ENCODE peak calls at places on chromosomes 12 and 14, in nine cellular contexts. U, X, H, J, I, T, Y, G and Q are unnamed samples. For H3K4me1, the result is how much of the 10 kb centered on the place peaks cover.

GRCh38 chr12:120981407-120981921 is 3.1 kb downstream of the HNF1A start:
- DNase-seq in I (no peak), G (no peak), X (no peak), J (no peak), T (no peak), U (no peak), Y (no peak), H (no peak), Q (no peak)

GRCh38 chr12:81668475-81668874 is 90.7 kb downstream of the PPFIA2 start:
- DNase-seq in U (no peak), H (no peak), G (no peak), J (peak), T (no peak), Y (no peak), X (no peak), I (no peak), Q (no peak)

GRCh38 chr12:107912421-107913004 is 138.0 kb downstream of the ASCL4 start:
- DNase-seq in G (no peak), J (peak), H (peak), I (peak), T (no peak), U (peak), Y (peak), X (peak), Q (peak)

GRCh38 chr14:78074546-78074945 is 95.6 kb upstream of the NRXN3 start:
- DNase-seq in H (no peak), U (no peak), Y (no peak), X (no peak), G (no peak), I (peak), J (no peak), T (no peak), Q (no peak)

GRCh38 chr12:101781834-101782543 is 42.7 kb upstream of the SYCP3 start:
- DNase-seq in J (no peak), H (no peak), T (no peak), G (no peak), I (no peak), Y (no peak), X (no peak), U (no peak), Q (no peak)

GRCh38 chr12:119804011-119804641 is 73.0 kb downstream of the CIT start:
- DNase-seq in U (no peak), J (peak), G (no peak), H (peak), X (no peak), I (peak), T (peak), Y (no peak), Q (peak)

GRCh38 chr12:95918194-95918993 is 24.0 kb downstream of the CCDC38 start:
- DNase-seq in X (peak), I (peak), H (peak), T (peak), Y (peak), J (peak), U (peak), G (peak), Q (peak)

GRCh38 chr14:54762296-54762695 is 140.3 kb downstream of the GCH1 start:
- DNase-seq in X (no peak), H (no peak), T (no peak), I (no peak), J (no peak), Y (no peak), U (no peak), G (no peak), Q (no peak)

GRCh38 chr12:111121840-111122239 is 201.5 kb upstream of the MYL2 start:
- DNase-seq in Y (no peak), U (no peak), I (peak), G (no peak), T (peak), X (no peak), H (no peak), J (peak), Q (no peak)

GRCh38 chr12:97716356-97716755 is 253.8 kb downstream of the RMST start:
- DNase-seq in G (no peak), H (no peak), U (no peak), I (peak), J (peak), T (no peak), X (no peak), Y (no peak), Q (peak)

GRCh38 chr12:39412210-39412609 is 30.7 kb downstream of the KIF21A start:
- DNase-seq in I (no peak), U (no peak), T (no peak), J (no peak), Y (no peak), G (no peak), X (no peak), H (no peak), Q (no peak)

GRCh38 chr14:75769047-75769685 is 108.1 kb downstream of the TTLL5 start:
- DNase-seq in I (no peak), U (no peak), Y (no peak), T (no peak), H (no peak), J (peak), G (no peak), X (no peak), Q (no peak)

DNA sequence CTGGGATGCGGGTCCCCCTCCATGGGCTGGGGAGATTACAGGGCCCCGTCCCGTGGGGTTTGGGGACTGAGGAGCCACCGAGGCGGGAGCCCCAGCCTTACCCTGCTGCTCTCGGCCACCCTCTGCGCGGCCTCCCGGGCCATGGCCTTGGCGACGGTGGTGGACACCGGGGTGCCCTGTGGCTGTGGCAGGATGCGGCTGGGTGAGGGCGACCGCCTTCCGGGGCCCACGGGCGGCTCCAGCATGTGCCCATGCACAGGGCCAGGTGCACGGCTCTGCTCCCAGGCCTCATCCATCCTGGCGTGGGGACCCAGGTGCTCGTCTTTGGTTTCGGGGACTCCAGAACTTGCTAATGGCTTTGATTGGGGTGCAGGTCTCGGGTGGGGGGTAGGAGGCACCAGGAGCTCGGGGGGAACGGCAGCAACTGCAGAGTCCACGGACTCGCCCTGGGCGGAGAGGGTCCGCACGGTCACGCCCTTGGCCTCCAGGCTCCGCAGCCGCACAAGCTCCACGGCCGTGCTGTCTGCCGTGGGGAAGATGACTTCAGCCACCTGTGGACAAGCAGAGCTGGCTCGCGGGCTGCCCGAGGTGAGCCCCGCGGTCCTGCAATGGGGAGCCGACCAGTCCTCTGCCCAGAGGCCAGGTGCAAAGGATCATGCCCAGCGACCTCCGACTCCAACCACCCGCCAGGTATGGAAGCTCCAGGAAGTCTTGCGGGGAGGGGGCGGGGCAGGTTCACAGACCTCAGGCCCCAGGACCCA is 99.2 kb downstream of the PIWIL1 start:
- DNase-seq in X (no peak), I (no peak), G (no peak), Y (no peak), T (no peak), J (no peak), U (no peak), H (no peak), Q (no peak)
- H3K4me3 ChIP-seq in X (no peak), I (no peak), G (no peak), Y (no peak), T (no peak), J (no peak), U (no peak), H (no peak), Q (no peak)

GRCh38 chr12:131347732-131348131 is 363.2 kb upstream of the SFSWAP start:
- DNase-seq in H (no peak), Y (no peak), I (no peak), G (no peak), J (no peak), X (no peak), T (no peak), U (no peak), Q (no peak)

GRCh38 chr12:131347345-131347714 is 363.6 kb upstream of the SFSWAP start:
- DNase-seq in T (no peak), Y (no peak), G (no peak), X (no peak), U (no peak), J (no peak), I (no peak), H (no peak), Q (no peak)

GRCh38 chr12:131346578-131347344 is 364.1 kb upstream of the SFSWAP start:
- DNase-seq in G (no peak), T (no peak), Y (no peak), X (no peak), H (no peak), J (no peak), U (no peak), I (no peak), Q (no peak)

GRCh38 chr12:131349397-131350127 is 361.3 kb upstream of the SFSWAP start:
- DNase-seq in G (no peak), X (no peak), H (no peak), Y (no peak), U (no peak), J (no peak), T (no peak), I (no peak), Q (no peak)

GRCh38 chr12:131348226-131349010 is 362.5 kb upstream of the SFSWAP start:
- DNase-seq in U (no peak), J (no peak), G (no peak), X (no peak), Y (no peak), T (no peak), I (no peak), H (no peak), Q (no peak)
- H3K27ac ChIP-seq in U (no peak), J (no peak), G (no peak), X (no peak), Y (no peak), T (no peak), I (no peak), H (no peak), Q (no peak)

DNA sequence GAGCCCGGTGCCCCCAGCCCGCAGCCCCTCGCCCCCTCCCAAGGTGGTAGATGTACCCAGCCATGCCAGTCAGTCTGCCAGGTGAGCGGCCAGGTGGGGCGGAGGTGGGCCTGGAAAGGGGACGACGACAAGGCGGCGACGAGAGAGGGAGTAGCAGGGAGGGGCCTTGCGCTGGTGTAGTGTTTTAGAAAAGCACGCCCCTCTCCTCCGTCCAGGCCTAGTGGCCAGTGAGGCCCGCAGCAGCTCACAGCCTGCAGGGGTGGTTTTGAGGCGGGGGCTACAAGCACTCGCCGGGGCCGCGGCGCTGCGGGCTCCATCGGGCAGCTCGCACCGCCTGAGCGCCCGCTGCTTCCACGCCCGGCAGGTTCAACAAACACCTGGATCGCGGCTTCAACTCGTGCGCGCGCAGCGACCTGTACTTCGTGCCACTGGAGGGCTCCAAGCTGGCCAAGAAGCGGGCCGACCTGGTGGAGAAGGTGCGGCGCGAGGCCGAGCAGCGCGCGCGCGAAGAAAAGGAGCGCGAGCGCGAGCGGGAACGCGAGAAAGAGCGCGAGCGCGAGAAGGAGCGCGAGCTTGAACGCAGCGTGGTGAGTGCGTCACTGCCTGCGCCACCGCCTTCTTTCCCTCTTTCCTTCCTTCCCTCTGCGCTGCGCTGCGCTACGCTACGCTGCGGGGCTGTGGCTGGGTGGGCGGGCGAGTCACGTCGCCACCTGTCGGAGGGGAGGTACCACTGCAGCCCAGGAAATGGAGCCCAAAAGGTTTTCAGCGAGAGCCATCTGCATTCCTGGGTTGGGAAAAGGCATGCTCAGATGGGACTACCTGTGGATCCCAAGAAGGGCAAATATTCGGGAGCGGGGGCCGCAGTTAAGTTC is 5.9 kb upstream of the RNU7-1 start:
- DNase-seq in T (peak), Y (peak), X (peak), U (peak), I (peak), G (peak), J (peak), H (peak), Q (peak)
- H3K4me1 ChIP-seq in T (under half), Y (under half), X (under half), U (under half), I (under half), G (under half), J (under half), H (under half), Q (under half)

GRCh38 chr12:92362785-92363184 is 217.1 kb upstream of the BTG1 start:
- DNase-seq in Y (no peak), I (no peak), G (no peak), J (no peak), U (no peak), H (no peak), T (no peak), X (no peak), Q (no peak)
- H3K4me3 ChIP-seq in Y (peak), I (no peak), G (no peak), J (no peak), U (no peak), H (no peak), T (no peak), X (peak), Q (no peak)

DNA sequence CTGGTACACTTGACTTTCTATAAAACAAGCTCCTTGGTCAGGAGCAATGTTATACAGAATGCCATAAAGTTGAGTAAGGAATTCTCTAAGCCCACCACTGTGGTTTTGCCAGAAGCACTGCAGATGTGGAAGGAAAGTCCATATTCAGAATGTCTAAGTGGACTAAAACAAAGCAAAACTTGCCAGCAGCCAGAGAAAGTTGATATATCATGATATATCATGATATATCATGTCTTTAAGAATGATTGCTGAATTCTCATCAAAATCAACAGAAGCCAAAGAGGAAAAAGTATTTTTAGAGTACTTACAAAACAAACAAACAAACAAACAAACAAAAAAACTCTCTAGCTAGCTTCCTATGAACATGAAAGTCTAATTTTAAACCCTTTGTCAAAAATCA is 424.8 kb upstream of the OR4E1 start:
- DNase-seq in H (no peak), U (no peak), Y (no peak), I (no peak), T (no peak), J (no peak), G (no peak), X (no peak), Q (no peak)
- H3K27ac ChIP-seq in H (no peak), U (peak), Y (peak), I (no peak), T (no peak), J (no peak), G (no peak), X (no peak), Q (no peak)

GRCh38 chr14:93946104-93946503 is 19.0 kb downstream of the FAM181A start:
- DNase-seq in Y (no peak), I (no peak), U (no peak), G (no peak), J (no peak), X (no peak), H (no peak), T (no peak), Q (no peak)
- H3K4me1 ChIP-seq in Y (under half), I (under half), U (under half), G (under half), J (under half), X (under half), H (under half), T (under half), Q (under half)